ENCODE peak calls at places on chromosome 15, in five cellular contexts. One of them, this sample, is unnamed.

GRCh38 chr15:34737379-34737928 is 17.3 kb downstream of the GJD2 start:
- DNase-seq in breast epithelium: no peak
- DNase-seq in cardiac muscle cell: no peak
- DNase-seq in astrocyte of the spinal cord: no peak
- DNase-seq in tibial nerve: no peak
- DNase-seq in this sample: peak

GRCh38 chr15:47715402-47715801 is 1.9 kb upstream of the SEMA6D start:
- DNase-seq in astrocyte of the spinal cord: no peak
- DNase-seq in tibial nerve: no peak
- DNase-seq in breast epithelium: no peak
- DNase-seq in cardiac muscle cell: no peak
- DNase-seq in this sample: no peak

GRCh38 chr15:73082719-73083275 is 30.5 kb downstream of the NEO1 start:
- DNase-seq in astrocyte of the spinal cord: peak
- DNase-seq in tibial nerve: no peak
- DNase-seq in breast epithelium: no peak
- DNase-seq in cardiac muscle cell: peak
- DNase-seq in this sample: no peak

GRCh38 chr15:93210995-93211394 is 122.0 kb upstream of the RGMA start:
- DNase-seq in breast epithelium: no peak
- DNase-seq in astrocyte of the spinal cord: no peak
- DNase-seq in cardiac muscle cell: no peak
- DNase-seq in tibial nerve: no peak
- DNase-seq in this sample: peak

GRCh38 chr15:92005154-92005553 is 151.6 kb downstream of the SLCO3A1 start:
- DNase-seq in cardiac muscle cell: no peak
- DNase-seq in astrocyte of the spinal cord: no peak
- DNase-seq in breast epithelium: no peak
- DNase-seq in tibial nerve: no peak
- DNase-seq in this sample: no peak

GRCh38 chr15:35751421-35752133 is 205.6 kb upstream of the DPH6 start:
- DNase-seq in cardiac muscle cell: peak
- DNase-seq in astrocyte of the spinal cord: peak
- DNase-seq in breast epithelium: peak
- DNase-seq in tibial nerve: peak
- DNase-seq in this sample: peak

GRCh38 chr15:25931846-25932245 is 68.7 kb upstream of the ATP10A start:
- DNase-seq in breast epithelium: no peak
- DNase-seq in astrocyte of the spinal cord: no peak
- DNase-seq in tibial nerve: no peak
- DNase-seq in cardiac muscle cell: no peak
- DNase-seq in this sample: no peak

GRCh38 chr15:67520276-67520975 is 505 bp upstream of the C15orf61 start:
- DNase-seq in astrocyte of the spinal cord: no peak
- DNase-seq in cardiac muscle cell: no peak
- DNase-seq in breast epithelium: no peak
- DNase-seq in tibial nerve: no peak
- DNase-seq in this sample: peak

GRCh38 chr15:77266708-77267387 is 153.1 kb downstream of the PEAK1 start:
- DNase-seq in tibial nerve: no peak
- DNase-seq in astrocyte of the spinal cord: peak
- DNase-seq in breast epithelium: no peak
- DNase-seq in cardiac muscle cell: peak
- DNase-seq in this sample: peak

GRCh38 chr15:66196565-66196964 is 57.0 kb downstream of the MEGF11 start:
- DNase-seq in tibial nerve: no peak
- DNase-seq in breast epithelium: no peak
- DNase-seq in cardiac muscle cell: no peak
- DNase-seq in astrocyte of the spinal cord: peak
- DNase-seq in this sample: peak

GRCh38 chr15:71707230-71708051 is 102.9 kb upstream of the NR2E3 start:
- DNase-seq in astrocyte of the spinal cord: no peak
- DNase-seq in tibial nerve: no peak
- DNase-seq in cardiac muscle cell: peak
- DNase-seq in breast epithelium: no peak
- DNase-seq in this sample: no peak

GRCh38 chr15:94110476-94111130 is 120.8 kb upstream of the MCTP2 start:
- DNase-seq in breast epithelium: no peak
- DNase-seq in astrocyte of the spinal cord: peak
- DNase-seq in cardiac muscle cell: no peak
- DNase-seq in tibial nerve: no peak
- DNase-seq in this sample: peak

DNA sequence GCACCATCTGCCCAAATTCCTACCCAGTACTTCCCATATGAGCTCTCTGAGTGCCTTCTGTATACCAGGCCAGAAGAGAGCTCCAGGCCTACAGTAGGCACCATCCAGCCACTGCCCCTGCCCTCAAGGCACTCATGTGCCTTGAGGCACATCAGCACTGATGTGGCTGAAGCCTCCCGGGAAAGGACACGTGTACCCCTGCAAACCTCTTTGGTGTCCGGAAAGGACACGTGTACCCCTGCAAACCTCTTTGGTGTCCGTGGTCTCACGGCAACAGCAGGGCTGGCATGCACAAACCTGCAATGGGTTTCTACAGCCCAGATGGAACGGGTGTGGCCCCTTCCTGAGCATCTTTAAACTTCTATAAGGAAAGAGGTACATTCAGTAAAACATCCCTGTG is 209.4 kb upstream of the IGF1R start:
- DNase-seq in astrocyte of the spinal cord: no peak
- DNase-seq in cardiac muscle cell: no peak
- DNase-seq in tibial nerve: no peak
- DNase-seq in breast epithelium: no peak
- DNase-seq in this sample: no peak
- H3K4me3 ChIP-seq in astrocyte of the spinal cord: no peak
- H3K4me3 ChIP-seq in cardiac muscle cell: no peak
- H3K4me3 ChIP-seq in tibial nerve: no peak
- H3K4me3 ChIP-seq in breast epithelium: no peak
- H3K4me3 ChIP-seq in this sample: no peak

GRCh38 chr15:95449229-95449628 is 881.3 kb upstream of the NR2F2 start:
- DNase-seq in tibial nerve: no peak
- DNase-seq in astrocyte of the spinal cord: no peak
- DNase-seq in cardiac muscle cell: no peak
- DNase-seq in breast epithelium: no peak
- DNase-seq in this sample: no peak
- TF ChIP-seq CTCF in tibial nerve: no peak
- TF ChIP-seq CTCF in astrocyte of the spinal cord: no peak
- TF ChIP-seq CTCF in cardiac muscle cell: no peak
- TF ChIP-seq CTCF in breast epithelium: no peak
- TF ChIP-seq CTCF in this sample: no peak

GRCh38 chr15:43923553-43923952 is 96.8 kb downstream of the WDR76 start:
- DNase-seq in breast epithelium: no peak
- DNase-seq in astrocyte of the spinal cord: no peak
- DNase-seq in cardiac muscle cell: no peak
- DNase-seq in tibial nerve: no peak
- DNase-seq in this sample: no peak

GRCh38 chr15:43920201-43920600 is 93.4 kb downstream of the WDR76 start:
- DNase-seq in breast epithelium: no peak
- DNase-seq in tibial nerve: no peak
- DNase-seq in astrocyte of the spinal cord: no peak
- DNase-seq in cardiac muscle cell: peak
- DNase-seq in this sample: no peak

GRCh38 chr15:43922021-43922420 is 95.2 kb downstream of the WDR76 start:
- DNase-seq in tibial nerve: no peak
- DNase-seq in cardiac muscle cell: peak
- DNase-seq in astrocyte of the spinal cord: no peak
- DNase-seq in breast epithelium: no peak
- DNase-seq in this sample: peak

GRCh38 chr15:43918717-43919116 is 91.9 kb downstream of the WDR76 start:
- DNase-seq in astrocyte of the spinal cord: no peak
- DNase-seq in tibial nerve: no peak
- DNase-seq in breast epithelium: no peak
- DNase-seq in cardiac muscle cell: no peak
- DNase-seq in this sample: no peak

DNA sequence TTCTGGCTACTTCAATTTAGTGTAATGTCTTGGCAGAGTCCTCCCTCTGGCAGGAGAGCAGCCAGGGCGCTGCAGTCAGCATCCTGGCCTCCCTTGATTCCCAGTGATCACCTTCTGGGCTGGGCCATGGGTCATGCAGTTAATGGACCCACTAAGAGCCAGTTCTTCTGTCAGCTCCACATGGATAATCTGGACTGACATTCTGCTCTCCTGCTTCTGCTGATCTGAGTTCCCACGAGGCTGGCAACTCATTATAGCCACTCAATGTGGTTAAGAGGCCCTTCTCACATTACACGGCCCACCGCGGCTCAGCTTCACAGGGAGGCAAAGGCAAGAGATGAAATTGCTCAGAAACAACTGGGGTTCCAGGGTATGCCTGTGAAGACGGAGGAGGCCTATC is 94.0 kb downstream of the WDR76 start:
- DNase-seq in astrocyte of the spinal cord: peak
- DNase-seq in tibial nerve: no peak
- DNase-seq in cardiac muscle cell: no peak
- DNase-seq in breast epithelium: no peak
- DNase-seq in this sample: no peak
- H3K4me3 ChIP-seq in astrocyte of the spinal cord: no peak
- H3K4me3 ChIP-seq in tibial nerve: no peak
- H3K4me3 ChIP-seq in cardiac muscle cell: no peak
- H3K4me3 ChIP-seq in breast epithelium: no peak
- H3K4me3 ChIP-seq in this sample: no peak

GRCh38 chr15:27019687-27020086 is 48.7 kb downstream of the GABRG3 start:
- DNase-seq in tibial nerve: no peak
- DNase-seq in astrocyte of the spinal cord: no peak
- DNase-seq in cardiac muscle cell: no peak
- DNase-seq in breast epithelium: no peak
- DNase-seq in this sample: no peak

GRCh38 chr15:27017168-27017809 is 46.3 kb downstream of the GABRG3 start:
- DNase-seq in astrocyte of the spinal cord: peak
- DNase-seq in cardiac muscle cell: peak
- DNase-seq in tibial nerve: peak
- DNase-seq in breast epithelium: no peak
- DNase-seq in this sample: peak
- TF ChIP-seq CTCF in astrocyte of the spinal cord: peak
- TF ChIP-seq CTCF in cardiac muscle cell: peak
- TF ChIP-seq CTCF in tibial nerve: peak
- TF ChIP-seq CTCF in breast epithelium: peak
- TF ChIP-seq CTCF in this sample: peak

GRCh38 chr15:62822228-62822627 is 220.3 kb upstream of the TPM1 start:
- DNase-seq in tibial nerve: no peak
- DNase-seq in astrocyte of the spinal cord: no peak
- DNase-seq in cardiac muscle cell: no peak
- DNase-seq in breast epithelium: no peak
- DNase-seq in this sample: no peak

GRCh38 chr15:62818691-62819090 is 223.9 kb upstream of the TPM1 start:
- DNase-seq in cardiac muscle cell: peak
- DNase-seq in tibial nerve: no peak
- DNase-seq in breast epithelium: no peak
- DNase-seq in astrocyte of the spinal cord: no peak
- DNase-seq in this sample: no peak

GRCh38 chr15:62821384-62822131 is 221.0 kb upstream of the TPM1 start:
- DNase-seq in tibial nerve: no peak
- DNase-seq in cardiac muscle cell: no peak
- DNase-seq in breast epithelium: no peak
- DNase-seq in astrocyte of the spinal cord: no peak
- DNase-seq in this sample: no peak

GRCh38 chr15:62812515-62812835 is 230.1 kb upstream of the TPM1 start:
- DNase-seq in cardiac muscle cell: no peak
- DNase-seq in breast epithelium: no peak
- DNase-seq in tibial nerve: no peak
- DNase-seq in astrocyte of the spinal cord: no peak
- DNase-seq in this sample: no peak

DNA sequence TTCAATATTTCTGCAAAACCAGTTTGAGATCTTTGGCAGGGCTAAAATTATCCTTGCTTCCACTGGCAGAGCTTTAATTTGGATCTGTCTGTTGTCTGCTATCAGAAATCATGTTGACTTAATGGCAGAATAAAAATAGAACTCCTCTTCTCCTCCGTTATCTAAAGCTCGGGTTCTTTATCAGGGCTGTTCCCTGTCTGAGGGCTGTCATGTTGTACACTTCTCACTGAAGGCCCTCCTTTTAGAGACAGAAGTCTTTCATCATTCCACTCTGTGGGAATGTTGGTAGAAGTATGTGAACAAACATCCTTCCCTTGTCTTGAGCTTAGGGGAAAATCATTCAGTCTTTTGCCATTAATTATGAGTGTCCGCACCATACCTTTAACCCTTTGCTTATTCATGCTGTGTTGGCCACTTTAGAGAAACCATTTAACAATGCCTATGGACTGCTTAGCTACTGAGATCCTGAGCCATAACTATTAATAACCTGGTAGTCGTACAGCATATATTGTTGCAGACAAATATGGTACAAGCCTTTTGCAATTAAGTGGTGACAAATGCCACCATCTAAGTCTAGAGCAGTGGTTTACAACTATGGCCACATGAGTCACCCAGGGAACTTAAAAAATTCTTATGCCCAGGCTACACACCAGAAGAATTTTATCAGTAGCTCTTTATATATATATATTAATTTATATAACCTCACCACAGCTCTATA is 226.0 kb upstream of the TPM1 start:
- DNase-seq in tibial nerve: no peak
- DNase-seq in breast epithelium: no peak
- DNase-seq in astrocyte of the spinal cord: no peak
- DNase-seq in cardiac muscle cell: peak
- DNase-seq in this sample: no peak
- H3K4me3 ChIP-seq in tibial nerve: no peak
- H3K4me3 ChIP-seq in breast epithelium: no peak
- H3K4me3 ChIP-seq in astrocyte of the spinal cord: no peak
- H3K4me3 ChIP-seq in cardiac muscle cell: no peak
- H3K4me3 ChIP-seq in this sample: no peak

This sample was measured in epithelial cell of esophagus.